ENCODE peak calls at places on chromosome 10, in four cellular contexts. R is K562, P is HepG2, X is GM12878. F is an unnamed sample.

GRCh38 chr10:110399163-110400094 is 94.7 kb upstream of the SMNDC1 start:
- DNase-seq in P (peak), X (no peak), R (no peak), F (no peak)

GRCh38 chr10:100528885-100529472 is 692 bp downstream of the NDUFB8 start:
- DNase-seq in R (peak), X (no peak), P (no peak), F (peak)

GRCh38 chr10:14389981-14390590 is 59.4 kb upstream of the FRMD4A start:
- DNase-seq in R (no peak), P (no peak), X (peak), F (no peak)

GRCh38 chr10:89404082-89404481 is 10.3 kb upstream of the IFIT5 start:
- DNase-seq in X (no peak), P (no peak), R (peak), F (no peak)

GRCh38 chr10:103533827-103534226 is 40.3 kb downstream of the NEURL1 start:
- DNase-seq in P (no peak), X (no peak), R (no peak), F (no peak)

GRCh38 chr10:50855015-50855414 is 30.4 kb downstream of the A1CF start:
- DNase-seq in R (no peak), X (no peak), P (no peak), F (no peak)

GRCh38 chr10:86658751-86659150 is 4.4 kb downstream of the OPN4 start:
- DNase-seq in X (no peak), P (no peak), R (no peak), F (no peak)

GRCh38 chr10:9670911-9671310 is 1346.8 kb upstream of the CELF2 start:
- DNase-seq in P (no peak), X (no peak), R (no peak), F (peak)

GRCh38 chr10:25907247-25907646 is 26.8 kb upstream of the MYO3A start:
- DNase-seq in R (no peak), X (no peak), P (no peak), F (no peak)

GRCh38 chr10:23718946-23719345 is 280.1 kb downstream of the OTUD1 start:
- DNase-seq in X (no peak), P (no peak), R (no peak), F (no peak)

GRCh38 chr10:61500460-61500859 is 47.3 kb upstream of the TMEM26 start:
- DNase-seq in R (no peak), P (no peak), X (no peak), F (no peak)

GRCh38 chr10:47048533-47048905 is 137.3 kb downstream of the PTPN20 start:
- DNase-seq in X (no peak), R (peak), P (no peak), F (peak)

GRCh38 chr10:100528123-100528884 is 1.4 kb downstream of the NDUFB8 start:
- DNase-seq in X (no peak), R (no peak), P (no peak), F (no peak)

DNA sequence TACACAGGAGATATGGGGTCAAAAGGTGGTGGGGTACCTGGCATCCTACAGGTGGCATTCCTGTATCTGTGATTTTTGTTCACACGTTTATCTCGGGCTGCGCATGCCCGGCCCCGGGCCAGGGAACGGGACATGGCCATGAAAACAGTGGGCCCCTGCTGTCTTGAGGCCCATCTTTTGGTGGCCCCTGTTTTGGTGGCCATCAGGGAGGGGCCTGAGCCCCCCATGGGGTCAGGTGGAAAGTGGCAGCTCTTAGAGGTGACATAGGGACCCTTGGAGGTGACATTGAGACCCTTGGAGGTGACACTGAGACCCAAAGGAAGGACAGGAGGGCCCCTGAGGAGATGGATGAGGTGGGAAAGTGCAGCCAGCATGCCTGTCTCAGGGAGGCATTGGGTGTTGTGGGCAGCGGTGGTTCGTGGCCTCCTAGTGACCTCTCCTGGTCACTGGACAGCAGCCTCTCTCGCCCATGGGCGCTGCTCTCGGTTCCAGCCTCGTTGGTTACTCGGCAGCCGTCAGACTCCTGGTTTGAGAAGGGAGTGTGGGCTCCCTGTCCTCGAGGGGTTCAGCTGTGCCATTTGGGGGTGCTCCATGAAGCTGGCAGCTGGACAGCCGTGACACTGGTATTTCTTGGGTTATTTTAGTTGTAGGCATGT is 39.9 kb downstream of the INPP5A start:
- DNase-seq in X (no peak), R (peak), P (peak), F (no peak)
- TF ChIP-seq CTCF in X (no peak), R (peak), P (peak), F (peak)

DNA sequence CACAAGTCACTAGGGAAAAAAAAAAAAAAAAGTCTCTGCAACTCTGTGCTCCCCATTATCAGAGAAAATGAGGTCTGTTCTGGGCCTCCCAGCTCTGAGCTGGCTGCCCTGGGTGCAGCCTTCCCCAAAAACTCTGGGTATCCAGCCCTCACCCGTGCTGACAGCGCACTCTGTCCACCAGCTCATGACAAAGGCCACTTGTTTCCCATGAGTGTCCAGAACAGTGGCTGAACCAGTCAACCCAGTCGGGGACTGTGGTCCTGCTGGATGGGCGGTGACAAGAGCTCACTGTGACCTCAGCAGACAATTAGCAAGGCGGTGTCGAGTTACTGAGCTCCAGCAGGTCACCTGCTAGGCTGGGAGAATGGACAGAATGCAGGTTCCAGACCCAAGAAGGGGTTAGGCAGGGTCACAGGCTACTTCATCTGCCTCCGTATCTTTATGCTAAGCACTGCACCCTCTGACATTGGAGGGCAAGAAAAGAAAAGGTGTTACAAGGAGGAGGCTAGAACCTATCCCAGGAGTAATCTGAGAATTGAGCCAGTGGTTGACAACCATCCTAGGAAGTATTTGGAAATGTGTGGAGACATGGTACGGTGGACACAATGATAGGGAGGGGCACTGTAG is 37.2 kb downstream of the DLG5 start:
- DNase-seq in P (peak), R (peak), X (no peak), F (peak)
- TF ChIP-seq POLR2AphosphoS5 in P (peak), R (no peak), X (no peak), F (no peak)

GRCh38 chr10:44395396-44395795 is 10.5 kb upstream of the CXCL12 start:
- DNase-seq in R (no peak), P (no peak), X (no peak), F (no peak)
- TF ChIP-seq JUNB in R (no peak), P (no peak), X (no peak), F (no peak)

DNA sequence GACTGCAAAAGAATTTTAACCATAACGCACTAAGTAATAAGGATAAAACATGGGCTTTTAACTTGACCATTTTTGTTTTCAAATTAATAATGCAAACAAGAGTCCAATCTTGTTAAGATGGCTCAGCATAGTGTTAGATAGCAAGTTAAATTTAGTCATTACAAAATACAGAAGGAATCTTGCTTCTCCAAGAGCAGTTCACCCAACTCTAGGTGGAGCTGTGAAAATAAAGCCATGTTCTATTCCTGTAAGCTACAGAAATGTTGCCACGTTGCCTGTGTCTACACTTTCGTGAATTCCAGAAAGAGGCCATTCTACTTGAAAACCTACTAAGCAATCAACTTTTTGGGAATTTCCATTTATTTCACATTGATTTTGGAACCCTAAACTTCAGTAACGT is 191.9 kb downstream of the SFMBT2 start:
- DNase-seq in P (no peak), R (no peak), X (no peak), F (no peak)
- TF ChIP-seq CTCF in P (no peak), R (no peak), X (no peak), F (no peak)

DNA sequence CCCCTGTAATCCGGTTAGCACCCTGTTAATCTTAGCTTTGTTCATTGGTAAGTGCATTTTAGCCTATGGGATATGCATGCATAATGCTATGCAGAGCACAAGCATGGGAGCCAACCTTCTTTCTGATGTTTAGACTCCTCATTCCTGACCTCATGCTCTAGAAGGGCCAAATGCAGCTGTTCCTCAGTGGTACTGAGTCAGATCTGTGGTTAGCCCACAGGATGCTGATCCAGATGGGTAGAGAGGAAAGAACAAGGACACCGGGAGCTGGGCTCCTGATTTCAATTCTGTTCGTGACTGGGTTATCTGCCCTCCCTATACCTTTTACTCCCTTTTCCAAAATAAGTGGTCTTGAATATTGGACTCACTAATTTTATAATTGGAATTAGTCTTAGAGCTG is 31.7 kb upstream of the C10orf90 start:
- DNase-seq in P (no peak), X (no peak), R (no peak), F (no peak)
- TF ChIP-seq POLR2AphosphoS5 in P (no peak), X (no peak), R (no peak), F (no peak)

DNA sequence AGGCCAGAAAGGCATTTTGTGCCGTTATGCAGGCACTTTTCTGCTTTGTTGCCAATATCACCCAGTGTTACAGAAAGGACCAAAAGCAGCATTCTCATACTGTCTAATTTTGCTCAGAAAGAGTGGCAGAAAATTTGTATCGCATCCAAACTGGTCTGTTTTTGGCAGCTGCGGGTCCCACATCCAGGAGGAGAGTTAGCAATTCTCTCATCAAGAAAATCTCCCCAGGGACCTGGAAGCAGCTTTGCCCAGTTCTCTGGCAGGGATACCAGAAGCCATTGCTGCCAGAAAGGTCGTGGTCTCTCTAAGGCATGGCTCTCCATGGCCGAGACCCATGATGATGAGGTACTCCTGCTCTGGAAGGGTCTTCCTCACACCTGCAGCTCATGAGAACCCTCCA is 489.2 kb upstream of the ZMIZ1 start:
- DNase-seq in X (no peak), R (no peak), P (no peak), F (no peak)
- TF ChIP-seq JUNB in X (no peak), R (no peak), P (no peak), F (no peak)

F was measured in GM23338.